ENCODE peak calls at places on chromosome 11, in five cellular contexts. F is suprapubic skin; B is body of pancreas; T is CD8-positive, alpha-beta memory T cell; R is AG04450. E is an unnamed sample.

GRCh38 chr11:111512296-111513239 is at the start of gene BTG4:
- DNase-seq in F (no peak), B (no peak), T (no peak), R (no peak), E (peak; percentile 16)

GRCh38 chr11:134612416-134613030 is 200.5 kb upstream of the B3GAT1 start:
- DNase-seq in F (no peak), B (no peak), T (no peak), R (no peak), E (no peak)

GRCh38 chr11:28621648-28622215 is 513.5 kb downstream of the METTL15 start:
- DNase-seq in F (no peak), B (no peak), T (no peak), R (no peak), E (no peak)

GRCh38 chr11:124707813-124708212 is 31.9 kb upstream of the NRGN start:
- DNase-seq in F (no peak), B (no peak), T (no peak), R (no peak), E (no peak)

GRCh38 chr11:111285205-111286079 is 12.9 kb upstream of the POU2AF3 start:
- DNase-seq in F (no peak), B (no peak), T (no peak), R (no peak), E (peak; percentile 40)

GRCh38 chr11:58928691-58929090 is 10.6 kb upstream of the GLYATL1 start:
- DNase-seq in F (no peak), B (no peak), T (no peak), R (no peak), E (no peak)

GRCh38 chr11:1703146-1703545 is 6.2 kb downstream of the KRTAP5-6 start:
- DNase-seq in F (no peak), B (no peak), T (no peak), R (no peak), E (no peak)

GRCh38 chr11:8408151-8408930 is 144.7 kb upstream of the LMO1 start:
- DNase-seq in F (no peak), B (no peak), T (no peak), R (no peak), E (no peak)

GRCh38 chr11:116879789-116880402 is 42.5 kb upstream of the APOA1 start:
- DNase-seq in F (no peak), B (peak; percentile 49), T (no peak), R (peak; percentile 59), E (no peak)

GRCh38 chr11:115298613-115299012 is 205.6 kb downstream of the CADM1 start:
- DNase-seq in F (no peak), B (no peak), T (no peak), R (no peak), E (no peak)

GRCh38 chr11:60161107-60161506 is 21.8 kb downstream of the MS4A6A start:
- DNase-seq in F (no peak), B (no peak), T (no peak), R (no peak), E (no peak)

GRCh38 chr11:119618208-119618909 is 110.6 kb downstream of the NECTIN1 start:
- DNase-seq in F (no peak), B (peak; percentile 57), T (no peak), R (no peak), E (peak; percentile 33)

GRCh38 chr11:10751581-10751940 is 515 bp downstream of the CTR9 start:
- DNase-seq in F (no peak), B (no peak), T (no peak), R (no peak), E (no peak)

GRCh38 chr11:27754035-27755017 is 54.1 kb upstream of the BDNF start:
- DNase-seq in F (no peak), B (no peak), T (no peak), R (peak; percentile 1), E (no peak)

GRCh38 chr11:73184953-73185671 is 33.0 kb upstream of the P2RY2 start:
- DNase-seq in F (peak; percentile 74), B (peak; percentile 69), T (no peak), R (no peak), E (peak; percentile 66)

GRCh38 chr11:77865805-77866204 is 44.9 kb downstream of the AAMDC start:
- DNase-seq in F (no peak), B (no peak), T (no peak), R (no peak), E (no peak)

GRCh38 chr11:2982214-2982613 is 9.9 kb downstream of the NAP1L4 start:
- DNase-seq in F (no peak), B (no peak), T (no peak), R (no peak), E (no peak)

GRCh38 chr11:96620464-96621044 is 230.7 kb downstream of the JRKL start:
- DNase-seq in F (no peak), B (no peak), T (no peak), R (no peak), E (no peak)

GRCh38 chr11:78424334-78425270 is 7.0 kb upstream of the GAB2 start:
- DNase-seq in F (no peak), B (peak; percentile 25), T (no peak), R (no peak), E (no peak)

GRCh38 chr11:110862407-110862806 is 150.2 kb upstream of the ARHGAP20 start:
- DNase-seq in F (no peak), B (no peak), T (no peak), R (no peak), E (no peak)

GRCh38 chr11:68116126-68116525 is 5.1 kb downstream of the CHKA start:
- DNase-seq in F (no peak), B (no peak), T (no peak), R (no peak), E (no peak)

DNA sequence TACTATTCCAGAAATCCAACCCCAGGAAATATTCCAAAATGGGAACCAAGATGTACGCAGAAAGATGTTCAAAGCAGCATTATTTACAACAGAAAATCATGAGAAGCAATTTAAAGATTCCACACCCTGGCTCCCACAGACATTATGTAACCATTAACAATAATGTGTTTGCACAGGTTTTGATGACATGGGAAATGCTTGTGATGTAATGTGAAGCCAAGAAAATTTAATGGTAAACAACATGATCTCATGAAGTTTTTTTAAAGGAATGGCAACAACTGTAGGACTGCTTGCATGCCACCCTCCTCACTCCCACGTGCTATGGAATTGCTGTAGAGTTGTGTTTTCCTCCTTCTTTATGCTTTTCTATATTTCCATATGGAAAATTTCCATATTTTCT is 20.7 kb downstream of the LRFN4 start:
- DNase-seq in F (no peak), B (no peak), T (no peak), R (no peak), E (no peak)
- H3K4me3 ChIP-seq in F (no peak overlapping the region), B (no peak overlapping the region), T (no peak overlapping the region), R (no peak overlapping the region), E (no peak overlapping the region)

GRCh38 chr11:121257289-121257688 is 35.3 kb upstream of the SC5D start:
- DNase-seq in F (no peak), B (no peak), T (no peak), R (no peak), E (no peak)
- H3K27ac ChIP-seq in F (no peak overlapping the region), B (no peak overlapping the region), T (no peak overlapping the region), R (no peak overlapping the region), E (no peak overlapping the region)

DNA sequence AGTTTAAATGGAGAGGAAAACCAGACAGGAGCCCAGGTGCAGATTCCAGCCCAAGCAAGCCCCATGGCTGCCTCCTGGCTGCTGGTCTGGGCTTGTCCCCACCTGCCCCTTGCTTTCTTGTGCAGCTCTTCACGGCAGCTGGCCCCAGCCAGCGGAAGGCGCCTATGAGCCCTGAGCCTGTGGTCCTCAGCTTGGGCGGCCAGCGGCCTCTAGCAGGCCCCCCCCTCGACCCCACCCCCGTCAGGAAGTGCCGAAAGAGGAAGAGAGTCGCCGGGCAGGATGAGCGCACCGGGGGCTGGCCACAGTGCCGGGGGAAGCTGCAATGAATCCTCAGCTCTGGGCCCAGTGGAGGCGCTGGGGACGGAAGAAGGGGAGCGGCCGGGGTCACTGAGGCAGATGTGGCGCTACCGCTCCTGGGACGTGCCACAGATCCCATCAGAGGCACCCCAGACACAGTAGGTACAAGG is 2.1 kb upstream of the DGKZ start:
- DNase-seq in F (no peak), B (peak; percentile 62), T (no peak), R (no peak), E (peak; percentile 57)
- H3K4me3 ChIP-seq in F (peak overlapping the region; percentile 94), B (no peak overlapping the region), T (peak overlapping the region; percentile 76), R (no peak overlapping the region), E (peak overlapping the region; percentile 58)

DNA sequence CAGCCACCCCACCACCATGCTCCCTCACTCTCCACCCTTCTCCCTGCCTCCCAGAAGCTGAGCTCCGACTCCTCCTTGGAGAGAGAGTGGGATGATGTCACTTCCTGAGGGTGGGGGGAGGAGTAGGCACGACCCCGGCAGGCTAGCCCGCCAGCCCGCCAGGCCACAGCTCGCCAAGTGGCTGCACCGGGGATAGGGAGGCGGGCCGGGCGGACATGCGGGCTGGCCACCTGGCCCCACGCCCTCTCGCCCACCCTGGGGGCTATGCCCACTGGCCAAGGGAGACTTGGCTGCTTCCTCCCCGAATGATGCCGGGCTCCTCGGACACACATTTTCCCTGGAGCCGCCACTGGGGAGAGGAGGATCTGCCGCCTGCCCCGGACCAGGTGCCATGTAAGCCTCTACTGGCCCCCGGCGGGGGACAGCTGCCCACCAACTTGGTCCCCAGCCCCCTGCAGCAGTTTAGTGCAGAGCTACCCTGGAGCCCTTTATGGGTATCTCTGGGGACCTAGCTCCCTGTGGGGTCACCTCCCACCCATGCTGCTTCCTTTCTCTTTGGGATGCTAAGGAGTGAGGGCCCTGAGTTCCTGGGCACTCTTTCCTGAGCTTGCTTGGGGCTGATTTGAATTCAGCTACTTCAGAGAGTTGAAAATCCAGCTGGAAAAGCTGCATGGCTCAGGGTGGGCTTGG is 33.7 kb upstream of the MYRF start:
- DNase-seq in F (no peak), B (no peak), T (no peak), R (peak; percentile 38), E (peak; percentile 83)
- H3K27ac ChIP-seq in F (no peak overlapping the region), B (no peak overlapping the region), T (no peak overlapping the region), R (peak overlapping the region; percentile 39), E (peak overlapping the region; percentile 5)

GRCh38 chr11:47184711-47185304 is 1.4 kb downstream of the PACSIN3 start:
- DNase-seq in F (no peak), B (peak; percentile 67), T (no peak), R (no peak), E (no peak)
- H3K4me3 ChIP-seq in F (peak overlapping the region; percentile 85), B (peak overlapping the region; percentile 77), T (no peak overlapping the region), R (peak overlapping the region; percentile 67), E (peak overlapping the region; percentile 70)

GRCh38 chr11:13284776-13285588 is 7.4 kb downstream of the BMAL1 start:
- DNase-seq in F (no peak), B (no peak), T (no peak), R (no peak), E (no peak)

GRCh38 chr11:13287681-13288080 is 10.1 kb downstream of the BMAL1 start:
- DNase-seq in F (no peak), B (no peak), T (no peak), R (no peak), E (no peak)

GRCh38 chr11:13288375-13289029 is 10.9 kb downstream of the BMAL1 start:
- DNase-seq in F (no peak), B (no peak), T (no peak), R (no peak), E (no peak)

GRCh38 chr11:13287026-13287425 is 9.4 kb downstream of the BMAL1 start:
- DNase-seq in F (no peak), B (no peak), T (no peak), R (no peak), E (no peak)

DNA sequence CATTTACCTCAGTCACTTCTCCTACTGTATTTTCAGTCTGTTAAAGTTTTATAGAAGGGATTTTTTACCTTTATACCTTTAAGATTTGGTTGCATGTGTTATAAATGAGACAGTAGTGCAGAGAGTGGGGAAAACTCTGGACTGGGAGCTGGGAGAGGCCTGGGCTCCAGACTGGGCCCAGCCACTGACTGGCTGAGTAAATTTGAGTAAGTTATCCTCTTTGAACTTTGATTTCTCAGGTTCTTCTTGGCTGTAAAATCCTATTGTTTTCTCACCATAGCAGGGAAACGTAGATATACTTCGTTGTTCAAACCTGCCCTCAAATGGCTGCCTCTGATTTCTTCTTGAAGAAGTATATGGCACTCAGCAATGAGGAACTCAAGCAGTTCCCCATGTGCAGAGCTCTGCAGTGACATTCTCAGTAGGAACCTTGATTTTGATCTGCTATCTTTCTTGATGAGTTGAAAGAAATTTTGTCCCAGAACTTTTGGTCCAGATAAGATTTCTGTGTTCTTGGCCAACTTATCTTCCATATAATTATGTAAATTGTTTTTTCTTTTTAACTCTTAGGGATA is 8.7 kb downstream of the BMAL1 start:
- DNase-seq in F (no peak), B (no peak), T (no peak), R (no peak), E (no peak)
- H3K27ac ChIP-seq in F (no peak overlapping the region), B (no peak overlapping the region), T (no peak overlapping the region), R (no peak overlapping the region), E (no peak overlapping the region)